ENCODE peak calls at places on chromosome 19, in four cellular contexts. H, A, Z and M are unnamed samples. For H3K9me3, the result is how much of the 10 kb centered on the place peaks cover.

GRCh38 chr19:16384688-16385087 is 60.1 kb downstream of the KLF2 start:
- DNase-seq in H (no peak), A (no peak), Z (no peak), M (no peak)

GRCh38 chr19:55266840-55267239 is 8.0 kb upstream of the PPP6R1 start:
- DNase-seq in H (no peak), A (no peak), Z (no peak), M (no peak)

GRCh38 chr19:34995551-34995950 is 4.6 kb upstream of the GRAMD1A start:
- DNase-seq in H (no peak), A (peak), Z (no peak), M (no peak)

GRCh38 chr19:3304871-3305423 is 61.4 kb upstream of the NFIC start:
- DNase-seq in H (peak), A (peak), Z (peak), M (peak)

GRCh38 chr19:47848871-47849473 is 10.1 kb upstream of the TPRX2 start:
- DNase-seq in H (peak), A (peak), Z (peak), M (peak)

GRCh38 chr19:38317104-38317612 is 1.4 kb upstream of the YIF1B start:
- DNase-seq in H (no peak), A (no peak), Z (no peak), M (no peak)

GRCh38 chr19:31344403-31344802 is 4.8 kb downstream of the TSHZ3 start:
- DNase-seq in H (peak), A (no peak), Z (no peak), M (no peak)

GRCh38 chr19:44809856-44810554 is 1.1 kb downstream of the BCAM start:
- DNase-seq in H (no peak), A (no peak), Z (no peak), M (no peak)

GRCh38 chr19:47510516-47511127 is 4.2 kb downstream of the NAPA start:
- DNase-seq in H (no peak), A (no peak), Z (no peak), M (no peak)

GRCh38 chr19:17602217-17602616 is 46.8 kb downstream of the COLGALT1 start:
- DNase-seq in H (no peak), A (no peak), Z (no peak), M (no peak)

GRCh38 chr19:35657904-35658700 is 8.2 kb upstream of the UPK1A start:
- DNase-seq in H (no peak), A (peak), Z (peak), M (no peak)

GRCh38 chr19:39390460-39390758 is 497 bp downstream of the PAF1 start:
- DNase-seq in H (no peak), A (no peak), Z (peak), M (no peak)

GRCh38 chr19:37014456-37014855 is 63.8 kb upstream of the ZNF420 start:
- DNase-seq in H (no peak), A (no peak), Z (no peak), M (no peak)

GRCh38 chr19:16203256-16204004 is 5.7 kb downstream of the AP1M1 start:
- DNase-seq in H (no peak), A (no peak), Z (no peak), M (no peak)

GRCh38 chr19:40054632-40055031 is 1.4 kb downstream of the ZNF780B start:
- DNase-seq in H (no peak), A (no peak), Z (no peak), M (no peak)

GRCh38 chr19:15015946-15016542 is 33.2 kb upstream of the CASP14 start:
- DNase-seq in H (no peak), A (no peak), Z (peak), M (no peak)

GRCh38 chr19:34577531-34578101 is 96.1 kb downstream of the WTIP start:
- DNase-seq in H (no peak), A (no peak), Z (peak), M (no peak)

GRCh38 chr19:55310498-55310897 is 14.6 kb downstream of the TMEM150B start:
- DNase-seq in H (no peak), A (no peak), Z (no peak), M (no peak)

GRCh38 chr19:47081095-47081494 is 32.5 kb downstream of the ZC3H4 start:
- DNase-seq in H (no peak), A (no peak), Z (peak), M (no peak)

GRCh38 chr19:29665215-29665825 is at the start of gene PLEKHF1:
- DNase-seq in H (peak), A (peak), Z (peak), M (peak)

GRCh38 chr19:45569619-45570421 is 14.8 kb downstream of the OPA3 start:
- DNase-seq in H (peak), A (peak), Z (peak), M (no peak)

GRCh38 chr19:17155251-17155650 is 59.9 kb upstream of the USE1 start:
- DNase-seq in H (no peak), A (no peak), Z (no peak), M (no peak)

GRCh38 chr19:16118489-16119033 is 6.9 kb downstream of the RAB8A start:
- DNase-seq in H (no peak), A (no peak), Z (no peak), M (no peak)

GRCh38 chr19:38862321-38863059 is 12.7 kb upstream of the HNRNPL start:
- DNase-seq in H (no peak), A (peak), Z (peak), M (no peak)

GRCh38 chr19:3353493-3353892 is 12.9 kb upstream of the NFIC start:
- DNase-seq in H (no peak), A (no peak), Z (no peak), M (no peak)

GRCh38 chr19:55649579-55650557 is 1.9 kb downstream of the CCDC106 start:
- DNase-seq in H (no peak), A (no peak), Z (no peak), M (no peak)

GRCh38 chr19:55197531-55197930 is 11.8 kb downstream of the PTPRH start:
- DNase-seq in H (no peak), A (peak), Z (peak), M (no peak)

GRCh38 chr19:30334841-30335240 is 37.3 kb upstream of the ZNF536 start:
- DNase-seq in H (no peak), A (no peak), Z (no peak), M (no peak)

GRCh38 chr19:51889934-51890333 is 2.2 kb upstream of the ZNF577 start:
- DNase-seq in H (no peak), A (no peak), Z (no peak), M (no peak)
- H3K9me3 ChIP-seq in H (under half), A (half or more), Z (under half), M (under half)

GRCh38 chr19:51976852-51977251 is 9.8 kb downstream of the ZNF350 start:
- DNase-seq in H (no peak), A (no peak), Z (no peak), M (no peak)

GRCh38 chr19:51983361-51983760 is 3.3 kb downstream of the ZNF350 start:
- DNase-seq in H (no peak), A (no peak), Z (no peak), M (no peak)

GRCh38 chr19:51978882-51979281 is 7.8 kb downstream of the ZNF350 start:
- DNase-seq in H (no peak), A (no peak), Z (no peak), M (no peak)

GRCh38 chr19:51977346-51977745 is 9.3 kb downstream of the ZNF350 start:
- DNase-seq in H (no peak), A (no peak), Z (no peak), M (no peak)

GRCh38 chr19:51980116-51980736 is 6.4 kb downstream of the ZNF350 start:
- DNase-seq in H (no peak), A (no peak), Z (no peak), M (no peak)
- H3K9me3 ChIP-seq in H (under half), A (half or more), Z (under half), M (under half)

GRCh38 chr19:1406496-1406817 is 929 bp upstream of the DAZAP1 start:
- DNase-seq in H (no peak), A (no peak), Z (no peak), M (no peak)
- H3K9me3 ChIP-seq in H (under half), A (under half), Z (under half), M (under half)

GRCh38 chr19:7088999-7089398 is 19.5 kb downstream of the ZNF557 start:
- DNase-seq in H (no peak), A (no peak), Z (no peak), M (no peak)
- H3K9me3 ChIP-seq in H (under half), A (half or more), Z (under half), M (under half)

GRCh38 chr19:58134244-58134643 is 16.3 kb downstream of the ZNF329 start:
- DNase-seq in H (no peak), A (no peak), Z (no peak), M (no peak)
- H3K9me3 ChIP-seq in H (under half), A (half or more), Z (under half), M (under half)

GRCh38 chr19:42794751-42795150 is 29.3 kb upstream of the PSG8 start:
- DNase-seq in H (no peak), A (no peak), Z (peak), M (no peak)
- H3K9me3 ChIP-seq in H (under half), A (half or more), Z (under half), M (under half)

GRCh38 chr19:52020506-52020905 is 7.7 kb downstream of the ZNF614 start:
- DNase-seq in H (no peak), A (no peak), Z (no peak), M (no peak)

GRCh38 chr19:52022193-52022592 is 6.0 kb downstream of the ZNF614 start:
- DNase-seq in H (no peak), A (no peak), Z (no peak), M (no peak)
- H3K9me3 ChIP-seq in H (under half), A (half or more), Z (under half), M (under half)

GRCh38 chr19:20124879-20125278 is 42.1 kb upstream of the ZNF486 start:
- DNase-seq in H (no peak), A (no peak), Z (no peak), M (no peak)
- H3K9me3 ChIP-seq in H (under half), A (under half), Z (under half), M (under half)

GRCh38 chr19:56980864-56981263 is 138.9 kb upstream of the USP29 start:
- DNase-seq in H (no peak), A (no peak), Z (no peak), M (no peak)
- H3K9me3 ChIP-seq in H (under half), A (half or more), Z (under half), M (under half)

GRCh38 chr19:9456018-9456689 is 20.8 kb upstream of the ZNF266 start:
- DNase-seq in H (no peak), A (no peak), Z (no peak), M (no peak)
- H3K9me3 ChIP-seq in H (under half), A (under half), Z (under half), M (under half)